ENCODE peak calls at places on chromosomes 1 and 21, in eight cellular contexts. X is lung; O is brain microvascular endothelial cell; S is progenitor cell of endocrine pancreas; C is AG08396; G is GM04504; T is activated CD8-positive, alpha-beta memory T cell treated with anti-CD3 and anti-CD28 coated beads for 1 hour; M is MCF 10A. U is an unnamed sample.

GRCh38 chr1:207925210-207925609 is 14.3 kb upstream of the CD34 start:
- DNase-seq in C (no peak), X (no peak), O (peak), T (no peak), S (no peak), M (no peak), G (peak), U (no peak)

GRCh38 chr1:208238710-208239517 is 5.3 kb downstream of the PLXNA2 start:
- DNase-seq in X (no peak), M (peak), S (no peak), C (peak), T (no peak), G (no peak), O (peak), U (peak)

GRCh38 chr1:51170342-51170741 is 65.7 kb upstream of the RNF11 start:
- DNase-seq in O (peak), C (no peak), X (no peak), T (no peak), G (no peak), M (peak), S (no peak), U (no peak)

GRCh38 chr1:226987179-226987536 is 47.1 kb downstream of the COQ8A start:
- DNase-seq in G (no peak), T (no peak), O (no peak), C (no peak), X (no peak), M (no peak), S (no peak), U (no peak)

GRCh38 chr1:228066891-228067654 is 15.4 kb upstream of the ARF1 start:
- DNase-seq in M (no peak), S (no peak), O (no peak), X (no peak), T (no peak), C (no peak), G (no peak), U (no peak)

GRCh38 chr1:222768592-222768991 is 31.6 kb downstream of the FAM177B start:
- DNase-seq in S (no peak), C (no peak), X (no peak), G (no peak), O (no peak), M (no peak), T (no peak), U (no peak)

GRCh38 chr21:36412916-36413315 is 27.7 kb downstream of the CHAF1B start:
- DNase-seq in T (no peak), C (no peak), M (no peak), S (no peak), X (no peak), O (no peak), G (no peak), U (no peak)

GRCh38 chr1:193406901-193407300 is 220.5 kb upstream of the B3GALT2 start:
- DNase-seq in C (peak), T (no peak), M (peak), S (no peak), O (peak), X (no peak), G (peak), U (peak)

GRCh38 chr1:40711465-40712404 is 20.2 kb downstream of the NFYC start:
- DNase-seq in X (peak), G (no peak), T (no peak), O (peak), C (no peak), M (peak), S (no peak), U (no peak)

GRCh38 chr1:184622136-184622823 is 132.4 kb downstream of the EDEM3 start:
- DNase-seq in O (peak), C (peak), S (no peak), X (peak), G (peak), M (peak), T (no peak), U (peak)

GRCh38 chr1:221741364-221741970 is 422 bp downstream of the DUSP10 start:
- DNase-seq in M (no peak), S (no peak), X (peak), O (no peak), T (no peak), G (no peak), C (peak), U (peak)

GRCh38 chr1:179302076-179302475 is 8.5 kb downstream of the SOAT1 start:
- DNase-seq in T (no peak), O (no peak), X (no peak), G (no peak), M (no peak), S (no peak), C (no peak), U (no peak)

GRCh38 chr1:222064388-222065201 is 322.7 kb upstream of the DUSP10 start:
- DNase-seq in T (no peak), C (no peak), M (peak), O (peak), G (peak), S (no peak), X (no peak), U (no peak)

GRCh38 chr1:153122831-153123421 is 9.6 kb upstream of the SPRR2F start:
- DNase-seq in T (no peak), O (no peak), M (peak), G (no peak), S (no peak), C (peak), X (no peak), U (no peak)

GRCh38 chr1:164578474-164579200 is 19.7 kb downstream of the PBX1 start:
- DNase-seq in M (no peak), O (no peak), S (no peak), G (no peak), X (no peak), T (no peak), C (no peak), U (no peak)

GRCh38 chr1:116284819-116285390 is 88.1 kb upstream of the ATP1A1 start:
- DNase-seq in T (no peak), X (peak), G (no peak), C (no peak), M (no peak), O (no peak), S (no peak), U (no peak)

GRCh38 chr1:17101261-17101660 is 18.0 kb downstream of the PADI2 start:
- DNase-seq in O (no peak), S (no peak), G (no peak), M (no peak), T (no peak), C (no peak), X (no peak), U (no peak)

GRCh38 chr1:16243408-16243690 is 6.4 kb upstream of the CPLANE2 start:
- DNase-seq in O (no peak), C (no peak), M (no peak), T (no peak), G (no peak), S (no peak), X (no peak), U (no peak)

GRCh38 chr1:44294588-44295007 is 60.5 kb downstream of the ERI3 start:
- DNase-seq in T (no peak), X (peak), S (no peak), C (peak), G (peak), O (peak), M (peak), U (peak)

GRCh38 chr1:186042216-186042615 is 308.0 kb downstream of the HMCN1 start:
- DNase-seq in X (no peak), O (peak), T (no peak), M (no peak), C (no peak), S (no peak), G (no peak), U (no peak)

GRCh38 chr1:210294991-210295773 is 33.5 kb upstream of the HHAT start:
- DNase-seq in G (peak), X (no peak), S (no peak), M (no peak), C (peak), T (no peak), O (peak), U (no peak)

GRCh38 chr1:42385283-42385682 is 4.7 kb downstream of the RIMKLA start:
- DNase-seq in G (no peak), C (no peak), S (no peak), X (no peak), T (no peak), M (no peak), O (peak), U (no peak)

GRCh38 chr1:170307426-170307825 is 161.7 kb downstream of the NTMT2 start:
- DNase-seq in X (no peak), O (no peak), C (no peak), G (peak), S (no peak), T (no peak), M (peak), U (no peak)

GRCh38 chr1:177567393-177567792 is 396.6 kb downstream of the BRINP2 start:
- DNase-seq in M (peak), O (no peak), X (no peak), C (no peak), T (no peak), G (no peak), S (no peak), U (no peak)

GRCh38 chr1:109248797-109249629 is at the start of gene CELSR2:
- DNase-seq in O (peak), G (no peak), M (peak), C (peak), T (no peak), X (peak), S (peak), U (peak)

GRCh38 chr1:3051270-3052268 is 17.4 kb upstream of the PRDM16 start:
- DNase-seq in C (no peak), O (no peak), S (no peak), G (no peak), X (no peak), M (no peak), T (no peak), U (no peak)

GRCh38 chr1:218625393-218625792 is 280.3 kb downstream of the TGFB2 start:
- DNase-seq in S (no peak), G (no peak), T (no peak), X (no peak), O (no peak), M (no peak), C (no peak), U (no peak)

GRCh38 chr1:215119719-215120118 is 37.2 kb downstream of the KCNK2 start:
- DNase-seq in O (no peak), M (peak), X (no peak), S (no peak), G (peak), T (no peak), C (no peak), U (no peak)

GRCh38 chr1:207007352-207008033 is 25.1 kb downstream of the C1orf116 start:
- DNase-seq in X (peak), T (no peak), G (peak), S (no peak), O (peak), C (peak), M (peak), U (no peak)

GRCh38 chr1:147700042-147700711 is 29.9 kb upstream of the ACP6 start:
- DNase-seq in O (peak), C (peak), X (peak), S (peak), M (peak), T (peak), G (peak), U (peak)

GRCh38 chr21:25133939-25134338 is 473.3 kb downstream of the MRPL39 start:
- DNase-seq in G (peak), S (no peak), T (no peak), C (peak), X (no peak), O (no peak), M (no peak), U (no peak)

GRCh38 chr1:227140376-227140775 is 177.9 kb downstream of the CDC42BPA start:
- DNase-seq in X (no peak), O (no peak), M (no peak), T (no peak), S (no peak), G (no peak), C (no peak), U (no peak)

U was measured in HuH-7.